ENCODE peak calls at places on chromosomes 5 and 9, in six cellular contexts. One of them, this sample, is unnamed.

GRCh38 chr5:107542831-107543231 is 127.9 kb downstream of the EFNA5 start:
- DNase-seq in tibial artery: peak
- DNase-seq in foreskin fibroblast: peak
- DNase-seq in fibroblast of mammary gland: peak
- DNase-seq in cardiac fibroblast: peak
- DNase-seq in vagina: peak
- DNase-seq in this sample: peak

GRCh38 chr9:69818946-69819345 is 1.7 kb upstream of the CFAP95 start:
- DNase-seq in tibial artery: no peak
- DNase-seq in foreskin fibroblast: peak
- DNase-seq in fibroblast of mammary gland: no peak
- DNase-seq in cardiac fibroblast: no peak
- DNase-seq in vagina: no peak
- DNase-seq in this sample: peak

GRCh38 chr9:118529210-118529609 is 825.0 kb downstream of the TLR4 start:
- DNase-seq in tibial artery: no peak
- DNase-seq in foreskin fibroblast: peak
- DNase-seq in fibroblast of mammary gland: peak
- DNase-seq in cardiac fibroblast: peak
- DNase-seq in vagina: no peak
- DNase-seq in this sample: peak

GRCh38 chr5:59390074-59390659 is 503.4 kb downstream of the PDE4D start:
- DNase-seq in tibial artery: no peak
- DNase-seq in foreskin fibroblast: peak
- DNase-seq in fibroblast of mammary gland: peak
- DNase-seq in cardiac fibroblast: peak
- DNase-seq in vagina: no peak
- DNase-seq in this sample: peak

GRCh38 chr9:28073278-28073677 is 500.0 kb upstream of the C9orf72 start:
- DNase-seq in tibial artery: no peak
- DNase-seq in foreskin fibroblast: no peak
- DNase-seq in fibroblast of mammary gland: peak
- DNase-seq in cardiac fibroblast: peak
- DNase-seq in vagina: no peak
- DNase-seq in this sample: peak

GRCh38 chr9:134099123-134099761 is 31.4 kb upstream of the BRD3 start:
- DNase-seq in tibial artery: no peak
- DNase-seq in foreskin fibroblast: peak
- DNase-seq in fibroblast of mammary gland: peak
- DNase-seq in cardiac fibroblast: peak
- DNase-seq in vagina: no peak
- DNase-seq in this sample: peak

GRCh38 chr5:931570-932145 is 39.0 kb downstream of the TRIP13 start:
- DNase-seq in tibial artery: no peak
- DNase-seq in foreskin fibroblast: no peak
- DNase-seq in fibroblast of mammary gland: no peak
- DNase-seq in cardiac fibroblast: no peak
- DNase-seq in vagina: no peak
- DNase-seq in this sample: no peak

GRCh38 chr5:27403248-27403882 is 365.0 kb upstream of the CDH9 start:
- DNase-seq in tibial artery: no peak
- DNase-seq in foreskin fibroblast: no peak
- DNase-seq in fibroblast of mammary gland: peak
- DNase-seq in cardiac fibroblast: peak
- DNase-seq in vagina: no peak
- DNase-seq in this sample: peak

GRCh38 chr5:173786296-173787187 is 101.6 kb upstream of the CPEB4 start:
- DNase-seq in tibial artery: peak
- DNase-seq in foreskin fibroblast: no peak
- DNase-seq in fibroblast of mammary gland: no peak
- DNase-seq in cardiac fibroblast: no peak
- DNase-seq in vagina: no peak
- DNase-seq in this sample: no peak

GRCh38 chr5:41415242-41415641 is 95.2 kb downstream of the PLCXD3 start:
- DNase-seq in tibial artery: no peak
- DNase-seq in foreskin fibroblast: no peak
- DNase-seq in fibroblast of mammary gland: peak
- DNase-seq in cardiac fibroblast: peak
- DNase-seq in vagina: no peak
- DNase-seq in this sample: no peak

GRCh38 chr5:149818116-149818515 is 88.0 kb downstream of the PPARGC1B start:
- DNase-seq in tibial artery: no peak
- DNase-seq in foreskin fibroblast: no peak
- DNase-seq in fibroblast of mammary gland: no peak
- DNase-seq in cardiac fibroblast: no peak
- DNase-seq in vagina: no peak
- DNase-seq in this sample: no peak

GRCh38 chr9:96419691-96419969 is 1.5 kb upstream of the ZNF367 start:
- DNase-seq in tibial artery: no peak
- DNase-seq in foreskin fibroblast: no peak
- DNase-seq in fibroblast of mammary gland: no peak
- DNase-seq in cardiac fibroblast: no peak
- DNase-seq in vagina: no peak
- DNase-seq in this sample: peak

GRCh38 chr5:174984863-174985262 is 260.5 kb downstream of the MSX2 start:
- DNase-seq in tibial artery: no peak
- DNase-seq in foreskin fibroblast: no peak
- DNase-seq in fibroblast of mammary gland: no peak
- DNase-seq in cardiac fibroblast: no peak
- DNase-seq in vagina: no peak
- DNase-seq in this sample: no peak

GRCh38 chr9:122125158-122125890 is 32.2 kb upstream of the TTLL11 start:
- DNase-seq in tibial artery: peak
- DNase-seq in foreskin fibroblast: peak
- DNase-seq in fibroblast of mammary gland: peak
- DNase-seq in cardiac fibroblast: peak
- DNase-seq in vagina: no peak
- DNase-seq in this sample: peak

GRCh38 chr9:129737479-129738269 is 15.2 kb downstream of the PTGES start:
- DNase-seq in tibial artery: peak
- DNase-seq in foreskin fibroblast: no peak
- DNase-seq in fibroblast of mammary gland: peak
- DNase-seq in cardiac fibroblast: peak
- DNase-seq in vagina: no peak
- DNase-seq in this sample: peak

GRCh38 chr9:84187090-84187489 is 153.5 kb downstream of the SLC28A3 start:
- DNase-seq in tibial artery: no peak
- DNase-seq in foreskin fibroblast: no peak
- DNase-seq in fibroblast of mammary gland: no peak
- DNase-seq in cardiac fibroblast: no peak
- DNase-seq in vagina: no peak
- DNase-seq in this sample: no peak

GRCh38 chr9:132350861-132351315 is 3.9 kb downstream of the SETX start:
- DNase-seq in tibial artery: no peak
- DNase-seq in foreskin fibroblast: no peak
- DNase-seq in fibroblast of mammary gland: peak
- DNase-seq in cardiac fibroblast: peak
- DNase-seq in vagina: no peak
- DNase-seq in this sample: peak

GRCh38 chr9:37747271-37747753 is 6.3 kb upstream of the TRMT10B start:
- DNase-seq in tibial artery: no peak
- DNase-seq in foreskin fibroblast: peak
- DNase-seq in fibroblast of mammary gland: peak
- DNase-seq in cardiac fibroblast: peak
- DNase-seq in vagina: no peak
- DNase-seq in this sample: peak

GRCh38 chr5:136057401-136057951 is 28.7 kb downstream of the TGFBI start:
- DNase-seq in tibial artery: no peak
- DNase-seq in foreskin fibroblast: no peak
- DNase-seq in fibroblast of mammary gland: peak
- DNase-seq in cardiac fibroblast: peak
- DNase-seq in vagina: no peak
- DNase-seq in this sample: peak

GRCh38 chr9:96031366-96031824 is 155.9 kb downstream of the ERCC6L2 start:
- DNase-seq in tibial artery: peak
- DNase-seq in foreskin fibroblast: no peak
- DNase-seq in fibroblast of mammary gland: no peak
- DNase-seq in cardiac fibroblast: no peak
- DNase-seq in vagina: no peak
- DNase-seq in this sample: no peak

GRCh38 chr5:127097288-127097687 is 24.0 kb upstream of the C5orf63 start:
- DNase-seq in tibial artery: no peak
- DNase-seq in foreskin fibroblast: no peak
- DNase-seq in fibroblast of mammary gland: no peak
- DNase-seq in cardiac fibroblast: no peak
- DNase-seq in vagina: no peak
- DNase-seq in this sample: peak

DNA sequence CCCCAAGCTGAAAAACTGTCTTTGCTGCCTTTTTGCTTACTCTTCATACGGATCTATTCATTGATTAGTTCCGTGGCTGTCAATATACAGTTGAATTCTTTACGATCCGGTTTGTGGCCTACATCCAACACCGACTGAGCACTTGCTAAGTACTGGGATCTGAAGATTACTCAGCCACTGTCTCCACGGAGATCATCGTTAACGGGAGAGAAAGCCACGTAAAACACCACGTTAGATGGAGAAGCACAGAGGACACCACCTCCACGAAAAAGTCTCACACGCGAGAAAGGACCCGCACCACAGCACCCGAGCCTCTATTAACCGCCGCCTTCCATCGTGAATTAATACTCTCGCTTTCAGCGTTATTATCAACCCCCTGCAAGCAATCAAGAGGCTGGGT is 693 bp downstream of the ELP1 start:
- DNase-seq in tibial artery: no peak
- DNase-seq in foreskin fibroblast: peak
- DNase-seq in fibroblast of mammary gland: peak
- DNase-seq in cardiac fibroblast: peak
- DNase-seq in vagina: no peak
- DNase-seq in this sample: peak
- H3K4me3 ChIP-seq in tibial artery: peak
- H3K4me3 ChIP-seq in foreskin fibroblast: peak
- H3K4me3 ChIP-seq in fibroblast of mammary gland: peak
- H3K4me3 ChIP-seq in cardiac fibroblast: peak
- H3K4me3 ChIP-seq in vagina: peak
- H3K4me3 ChIP-seq in this sample: peak

GRCh38 chr5:58182287-58182841 is 277.5 kb downstream of the PLK2 start:
- DNase-seq in tibial artery: no peak
- DNase-seq in foreskin fibroblast: no peak
- DNase-seq in fibroblast of mammary gland: no peak
- DNase-seq in cardiac fibroblast: no peak
- DNase-seq in vagina: no peak
- DNase-seq in this sample: no peak

GRCh38 chr5:58184910-58185309 is 275.0 kb downstream of the PLK2 start:
- DNase-seq in tibial artery: no peak
- DNase-seq in foreskin fibroblast: peak
- DNase-seq in fibroblast of mammary gland: peak
- DNase-seq in cardiac fibroblast: peak
- DNase-seq in vagina: no peak
- DNase-seq in this sample: peak

GRCh38 chr5:58181578-58182286 is 278.2 kb downstream of the PLK2 start:
- DNase-seq in tibial artery: no peak
- DNase-seq in foreskin fibroblast: no peak
- DNase-seq in fibroblast of mammary gland: no peak
- DNase-seq in cardiac fibroblast: no peak
- DNase-seq in vagina: no peak
- DNase-seq in this sample: no peak

GRCh38 chr5:58185397-58186195 is 274.3 kb downstream of the PLK2 start:
- DNase-seq in tibial artery: no peak
- DNase-seq in foreskin fibroblast: no peak
- DNase-seq in fibroblast of mammary gland: peak
- DNase-seq in cardiac fibroblast: peak
- DNase-seq in vagina: no peak
- DNase-seq in this sample: no peak

GRCh38 chr5:58183078-58183885 is 276.6 kb downstream of the PLK2 start:
- DNase-seq in tibial artery: no peak
- DNase-seq in foreskin fibroblast: no peak
- DNase-seq in fibroblast of mammary gland: no peak
- DNase-seq in cardiac fibroblast: peak
- DNase-seq in vagina: no peak
- DNase-seq in this sample: no peak
- TF ChIP-seq CTCF in tibial artery: no peak
- TF ChIP-seq CTCF in foreskin fibroblast: no peak
- TF ChIP-seq CTCF in fibroblast of mammary gland: no peak
- TF ChIP-seq CTCF in cardiac fibroblast: no peak
- TF ChIP-seq CTCF in vagina: no peak
- TF ChIP-seq CTCF in this sample: no peak

GRCh38 chr5:176631383-176631970 is 1.0 kb downstream of the EIF4E1B start:
- DNase-seq in tibial artery: no peak
- DNase-seq in foreskin fibroblast: no peak
- DNase-seq in fibroblast of mammary gland: no peak
- DNase-seq in cardiac fibroblast: no peak
- DNase-seq in vagina: no peak
- DNase-seq in this sample: no peak

GRCh38 chr5:176628406-176629228 is 1.7 kb downstream of the SNCB start:
- DNase-seq in tibial artery: no peak
- DNase-seq in foreskin fibroblast: no peak
- DNase-seq in fibroblast of mammary gland: no peak
- DNase-seq in cardiac fibroblast: no peak
- DNase-seq in vagina: no peak
- DNase-seq in this sample: no peak

GRCh38 chr5:176630681-176631222 is 277 bp downstream of the EIF4E1B start:
- DNase-seq in tibial artery: no peak
- DNase-seq in foreskin fibroblast: no peak
- DNase-seq in fibroblast of mammary gland: no peak
- DNase-seq in cardiac fibroblast: no peak
- DNase-seq in vagina: no peak
- DNase-seq in this sample: peak

GRCh38 chr5:176629317-176629852 is 949 bp downstream of the SNCB start:
- DNase-seq in tibial artery: no peak
- DNase-seq in foreskin fibroblast: no peak
- DNase-seq in fibroblast of mammary gland: no peak
- DNase-seq in cardiac fibroblast: no peak
- DNase-seq in vagina: no peak
- DNase-seq in this sample: no peak

GRCh38 chr5:176629853-176630680 is at the start of the genes EIF4E1B and SNCB:
- DNase-seq in tibial artery: no peak
- DNase-seq in foreskin fibroblast: peak
- DNase-seq in fibroblast of mammary gland: no peak
- DNase-seq in cardiac fibroblast: no peak
- DNase-seq in vagina: no peak
- DNase-seq in this sample: peak
- H3K4me3 ChIP-seq in tibial artery: peak
- H3K4me3 ChIP-seq in foreskin fibroblast: peak
- H3K4me3 ChIP-seq in fibroblast of mammary gland: no peak
- H3K4me3 ChIP-seq in cardiac fibroblast: peak
- H3K4me3 ChIP-seq in vagina: peak
- H3K4me3 ChIP-seq in this sample: peak

DNA sequence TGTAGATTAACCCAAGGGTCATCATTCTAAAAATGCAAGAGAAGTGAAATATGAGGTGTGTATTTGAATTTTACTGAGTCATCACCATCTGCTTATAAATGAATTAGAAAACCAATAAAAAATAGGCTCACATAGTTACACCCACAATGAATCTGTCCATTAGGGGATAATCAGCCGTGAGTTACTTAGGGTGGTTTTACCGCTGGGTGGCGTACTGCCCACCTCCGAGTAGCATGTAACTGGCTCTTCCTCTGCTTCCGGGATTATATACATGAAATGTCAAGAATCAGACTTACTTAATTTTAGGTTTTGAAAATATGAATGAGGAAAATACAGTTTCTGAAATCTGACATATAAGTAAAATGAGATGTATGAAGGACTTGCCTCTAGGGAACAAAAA is 332.9 kb upstream of the CCNG1 start:
- DNase-seq in tibial artery: no peak
- DNase-seq in foreskin fibroblast: no peak
- DNase-seq in fibroblast of mammary gland: no peak
- DNase-seq in cardiac fibroblast: no peak
- DNase-seq in vagina: no peak
- DNase-seq in this sample: no peak
- TF ChIP-seq CTCF in tibial artery: no peak
- TF ChIP-seq CTCF in foreskin fibroblast: no peak
- TF ChIP-seq CTCF in fibroblast of mammary gland: no peak
- TF ChIP-seq CTCF in cardiac fibroblast: no peak
- TF ChIP-seq CTCF in vagina: no peak
- TF ChIP-seq CTCF in this sample: no peak

This sample was measured in astrocyte of the spinal cord.